ENCODE peak calls at places on chromosomes 6 and 20, in four cellular contexts. One of them, this sample, is unnamed.

GRCh38 chr6:129207832-129208231 is 324.9 kb downstream of the LAMA2 start:
- DNase-seq in AG10803: no peak
- DNase-seq in transverse colon: no peak
- DNase-seq in breast epithelium: no peak
- DNase-seq in this sample: no peak

GRCh38 chr6:56399250-56399671 is 151.9 kb upstream of the COL21A1 start:
- DNase-seq in transverse colon: no peak
- DNase-seq in breast epithelium: no peak
- DNase-seq in AG10803: no peak
- DNase-seq in this sample: no peak

GRCh38 chr20:47691632-47692031 is 93.6 kb downstream of the SULF2 start:
- DNase-seq in AG10803: peak
- DNase-seq in transverse colon: no peak
- DNase-seq in breast epithelium: no peak
- DNase-seq in this sample: peak

GRCh38 chr6:551405-551804 is 105.5 kb downstream of the HUS1B start:
- DNase-seq in transverse colon: no peak
- DNase-seq in AG10803: peak
- DNase-seq in breast epithelium: no peak
- DNase-seq in this sample: peak

GRCh38 chr20:32564921-32565734 is 20.0 kb downstream of the NOL4L start:
- DNase-seq in transverse colon: peak
- DNase-seq in AG10803: no peak
- DNase-seq in breast epithelium: no peak
- DNase-seq in this sample: no peak

GRCh38 chr6:155154158-155154830 is 109.5 kb upstream of the CLDN20 start:
- DNase-seq in AG10803: peak
- DNase-seq in transverse colon: no peak
- DNase-seq in breast epithelium: no peak
- DNase-seq in this sample: peak

GRCh38 chr6:33329058-33329457 is 11.5 kb upstream of the ZBTB22 start:
- DNase-seq in transverse colon: no peak
- DNase-seq in AG10803: no peak
- DNase-seq in breast epithelium: no peak
- DNase-seq in this sample: no peak

GRCh38 chr20:32536861-32537656 is 48.1 kb downstream of the NOL4L start:
- DNase-seq in breast epithelium: no peak
- DNase-seq in transverse colon: peak
- DNase-seq in AG10803: no peak
- DNase-seq in this sample: no peak

GRCh38 chr20:57680131-57680716 is 29.6 kb downstream of the PMEPA1 start:
- DNase-seq in transverse colon: peak
- DNase-seq in AG10803: peak
- DNase-seq in breast epithelium: no peak
- DNase-seq in this sample: no peak

GRCh38 chr6:165961236-165961751 is 206.4 kb downstream of the TBXT start:
- DNase-seq in AG10803: no peak
- DNase-seq in breast epithelium: no peak
- DNase-seq in transverse colon: no peak
- DNase-seq in this sample: no peak

GRCh38 chr6:127516676-127517273 is 2.4 kb downstream of the MTCL3 start:
- DNase-seq in transverse colon: peak
- DNase-seq in AG10803: no peak
- DNase-seq in breast epithelium: no peak
- DNase-seq in this sample: peak

GRCh38 chr20:17854307-17854903 is 114.2 kb downstream of the SNX5 start:
- DNase-seq in AG10803: no peak
- DNase-seq in transverse colon: peak
- DNase-seq in breast epithelium: no peak
- DNase-seq in this sample: peak

GRCh38 chr20:48725589-48725991 is 102.2 kb downstream of the PREX1 start:
- DNase-seq in breast epithelium: no peak
- DNase-seq in transverse colon: no peak
- DNase-seq in AG10803: no peak
- DNase-seq in this sample: peak

GRCh38 chr20:11260611-11261010 is 586.8 kb upstream of the JAG1 start:
- DNase-seq in transverse colon: no peak
- DNase-seq in breast epithelium: no peak
- DNase-seq in AG10803: no peak
- DNase-seq in this sample: peak

GRCh38 chr20:5870462-5871021 is 79.8 kb downstream of the TRMT6 start:
- DNase-seq in AG10803: no peak
- DNase-seq in breast epithelium: no peak
- DNase-seq in transverse colon: no peak
- DNase-seq in this sample: no peak

GRCh38 chr6:27370391-27370790 is 18.2 kb upstream of the ZNF391 start:
- DNase-seq in transverse colon: no peak
- DNase-seq in AG10803: no peak
- DNase-seq in breast epithelium: no peak
- DNase-seq in this sample: no peak

GRCh38 chr6:22043284-22043962 is 253.4 kb downstream of the PRL start:
- DNase-seq in AG10803: no peak
- DNase-seq in breast epithelium: no peak
- DNase-seq in transverse colon: no peak
- DNase-seq in this sample: peak

GRCh38 chr6:105726902-105727655 is 324.2 kb upstream of the PREP start:
- DNase-seq in AG10803: peak
- DNase-seq in transverse colon: no peak
- DNase-seq in breast epithelium: no peak
- DNase-seq in this sample: no peak

GRCh38 chr20:48079028-48079427 is 293.7 kb upstream of the SULF2 start:
- DNase-seq in AG10803: no peak
- DNase-seq in breast epithelium: no peak
- DNase-seq in transverse colon: no peak
- DNase-seq in this sample: no peak

GRCh38 chr20:53881362-53881761 is 189.0 kb downstream of the BCAS1 start:
- DNase-seq in transverse colon: no peak
- DNase-seq in AG10803: no peak
- DNase-seq in breast epithelium: no peak
- DNase-seq in this sample: no peak

GRCh38 chr20:38150595-38151170 is 14.4 kb downstream of the TGM2 start:
- DNase-seq in transverse colon: no peak
- DNase-seq in AG10803: no peak
- DNase-seq in breast epithelium: no peak
- DNase-seq in this sample: no peak

GRCh38 chr20:3808141-3808479 is 12.0 kb downstream of the CDC25B start:
- DNase-seq in AG10803: peak
- DNase-seq in breast epithelium: peak
- DNase-seq in transverse colon: peak
- DNase-seq in this sample: peak

GRCh38 chr20:25286917-25287316 is 39.0 kb downstream of the PYGB start:
- DNase-seq in breast epithelium: peak
- DNase-seq in transverse colon: peak
- DNase-seq in AG10803: no peak
- DNase-seq in this sample: no peak

GRCh38 chr6:88166901-88167624 is 916 bp upstream of the CNR1 start:
- DNase-seq in AG10803: no peak
- DNase-seq in breast epithelium: no peak
- DNase-seq in transverse colon: no peak
- DNase-seq in this sample: no peak

GRCh38 chr6:128515550-128516513 is 4.6 kb downstream of the PTPRK start:
- DNase-seq in transverse colon: no peak
- DNase-seq in breast epithelium: no peak
- DNase-seq in AG10803: peak
- DNase-seq in this sample: peak

GRCh38 chr20:58131111-58131510 is 97.3 kb downstream of the ANKRD60 start:
- DNase-seq in breast epithelium: no peak
- DNase-seq in transverse colon: no peak
- DNase-seq in AG10803: peak
- DNase-seq in this sample: peak

GRCh38 chr6:116512709-116513108 is 1.3 kb downstream of the CALHM5 start:
- DNase-seq in breast epithelium: no peak
- DNase-seq in AG10803: no peak
- DNase-seq in transverse colon: no peak
- DNase-seq in this sample: no peak

GRCh38 chr6:7726416-7727149 is 684 bp downstream of the BMP6 start:
- DNase-seq in breast epithelium: no peak
- DNase-seq in transverse colon: no peak
- DNase-seq in AG10803: no peak
- DNase-seq in this sample: peak

GRCh38 chr20:25573288-25574251 is 11.8 kb downstream of the NINL start:
- DNase-seq in AG10803: peak
- DNase-seq in transverse colon: no peak
- DNase-seq in breast epithelium: no peak
- DNase-seq in this sample: no peak

GRCh38 chr20:63520594-63520938 is at the start of gene PPDPF:
- DNase-seq in AG10803: peak
- DNase-seq in breast epithelium: peak
- DNase-seq in transverse colon: peak
- DNase-seq in this sample: peak

GRCh38 chr20:62133864-62134263 is 9.3 kb downstream of the PSMA7 start:
- DNase-seq in AG10803: no peak
- DNase-seq in breast epithelium: no peak
- DNase-seq in transverse colon: no peak
- DNase-seq in this sample: no peak
- TF ChIP-seq CTCF in AG10803: peak
- TF ChIP-seq CTCF in breast epithelium: no peak
- TF ChIP-seq CTCF in transverse colon: no peak
- TF ChIP-seq CTCF in this sample: peak

DNA sequence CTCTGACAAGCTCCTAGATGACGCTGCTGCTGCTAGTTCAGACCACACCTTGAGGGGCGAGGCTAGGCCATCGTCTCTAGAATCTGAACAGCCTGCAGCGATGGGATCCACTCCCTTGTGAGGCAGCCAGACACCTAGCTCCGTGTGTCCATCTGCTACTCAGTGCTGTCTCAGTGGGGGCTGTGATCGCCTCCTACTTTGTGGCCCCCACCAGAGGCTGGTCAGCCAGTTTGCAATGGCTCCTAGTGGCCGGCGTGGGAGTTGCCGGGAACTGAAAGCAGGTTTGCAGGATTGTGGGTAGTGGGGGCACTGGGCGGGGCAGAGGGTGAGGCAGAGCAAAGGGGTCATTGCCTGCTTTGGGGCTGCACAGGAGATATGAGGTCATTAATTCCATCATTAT is 2.8 kb downstream of the CCN5 start:
- DNase-seq in transverse colon: no peak
- DNase-seq in AG10803: no peak
- DNase-seq in breast epithelium: no peak
- DNase-seq in this sample: no peak
- TF ChIP-seq CTCF in transverse colon: peak
- TF ChIP-seq CTCF in AG10803: peak
- TF ChIP-seq CTCF in breast epithelium: no peak
- TF ChIP-seq CTCF in this sample: peak

DNA sequence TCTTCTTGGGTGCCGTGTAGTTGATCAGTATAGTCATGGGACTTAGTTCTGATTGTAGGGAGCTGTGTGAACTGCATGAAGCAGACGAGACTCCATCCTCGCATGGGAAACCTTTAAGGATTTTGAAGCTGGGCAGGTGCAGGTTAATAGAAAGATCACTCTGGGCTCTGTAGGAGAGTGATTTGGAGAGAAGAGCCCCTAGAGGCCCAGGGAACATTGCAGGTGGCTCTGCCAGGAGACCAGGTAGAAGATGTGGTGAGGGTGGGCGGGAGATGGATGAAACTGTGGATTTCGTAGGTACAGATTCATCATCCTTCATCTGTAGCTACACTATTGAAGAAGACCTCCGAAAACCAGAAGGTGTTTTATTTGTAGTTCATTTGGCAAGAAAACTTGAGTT is 53.3 kb downstream of the UTRN start:
- DNase-seq in breast epithelium: no peak
- DNase-seq in AG10803: no peak
- DNase-seq in transverse colon: no peak
- DNase-seq in this sample: no peak
- TF ChIP-seq CTCF in breast epithelium: no peak
- TF ChIP-seq CTCF in AG10803: no peak
- TF ChIP-seq CTCF in transverse colon: no peak
- TF ChIP-seq CTCF in this sample: no peak

DNA sequence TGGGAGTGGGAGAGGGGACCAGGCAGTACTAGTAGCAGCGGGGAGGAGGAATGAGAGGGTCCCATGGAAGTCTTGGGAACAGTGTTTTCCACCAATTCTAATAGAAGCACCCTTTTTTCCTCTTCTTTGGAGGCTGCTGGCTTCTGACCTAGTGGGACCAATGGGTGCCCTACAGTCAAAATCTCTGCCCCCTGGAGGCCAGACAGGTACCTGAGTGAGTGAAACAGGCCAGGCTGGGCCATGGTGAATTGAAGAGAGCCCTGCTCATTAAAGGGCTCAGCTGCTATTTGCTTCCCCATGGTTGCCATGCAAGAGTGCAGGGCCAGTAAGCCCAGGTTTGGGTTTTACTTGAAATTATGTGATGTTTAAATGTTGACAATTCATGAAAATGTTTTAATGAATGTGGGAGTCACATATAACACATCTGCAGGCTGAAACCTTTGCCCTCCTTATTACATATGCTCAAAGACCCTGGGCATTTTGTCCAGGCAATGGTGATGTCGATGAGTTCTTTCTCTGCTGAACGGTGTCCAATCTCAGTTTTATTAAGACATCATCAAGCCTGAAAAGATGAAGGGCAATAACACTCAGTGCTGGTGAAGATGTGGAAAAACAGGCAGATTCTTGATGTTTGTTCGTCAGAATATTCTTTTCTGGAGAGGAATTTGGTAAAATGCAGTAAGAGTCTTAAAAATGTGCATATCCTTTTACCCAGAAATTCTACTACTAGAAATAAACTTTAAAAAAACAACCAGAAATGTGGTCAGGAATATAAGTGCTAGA is 42.3 kb upstream of the OCSTAMP start:
- DNase-seq in transverse colon: no peak
- DNase-seq in AG10803: no peak
- DNase-seq in breast epithelium: no peak
- DNase-seq in this sample: no peak
- TF ChIP-seq CTCF in transverse colon: no peak
- TF ChIP-seq CTCF in AG10803: peak
- TF ChIP-seq CTCF in breast epithelium: no peak
- TF ChIP-seq CTCF in this sample: no peak

DNA sequence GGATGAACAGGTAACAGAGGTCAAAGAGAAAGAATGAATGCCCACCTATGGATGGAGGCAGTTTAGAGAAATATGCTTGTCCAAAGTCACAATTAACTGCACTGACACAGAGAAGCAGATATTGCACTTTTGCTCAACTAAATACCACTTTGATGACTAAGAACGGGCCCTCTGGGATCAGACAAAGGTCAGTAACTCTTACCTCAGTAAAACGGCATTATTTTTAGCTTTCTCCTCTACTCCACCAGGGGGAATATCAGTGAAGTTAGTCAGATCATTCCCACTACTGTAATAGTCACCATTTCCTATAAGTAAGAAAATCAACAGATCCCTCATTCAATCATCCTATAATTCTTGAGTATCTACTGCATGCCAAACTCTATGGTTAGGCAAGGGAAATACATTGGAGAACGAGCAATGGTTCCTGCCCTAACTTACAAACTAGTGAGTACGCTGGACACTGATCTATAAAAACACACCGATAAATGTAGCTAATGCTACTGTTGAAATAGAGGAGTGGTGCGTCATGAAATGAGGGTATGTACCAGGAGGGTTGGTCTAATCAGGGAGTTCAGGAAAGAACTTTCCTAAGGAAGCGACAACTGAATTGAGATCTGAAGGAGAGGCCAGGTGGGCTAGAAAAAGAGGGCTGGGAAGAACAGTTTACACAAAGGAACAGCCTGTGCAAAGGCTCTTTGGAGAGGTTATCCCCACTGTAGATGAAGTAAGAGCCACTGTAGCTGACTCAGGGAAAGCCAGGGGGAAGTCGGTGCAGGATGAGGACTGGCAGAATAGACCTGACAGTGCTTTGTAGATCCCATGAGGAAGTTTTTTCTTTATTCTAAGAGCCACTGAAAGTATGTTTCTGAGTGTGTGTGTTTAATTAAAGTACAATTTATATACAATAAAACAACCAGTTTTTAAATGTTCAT is 9.2 kb downstream of the ECI2 start:
- DNase-seq in breast epithelium: no peak
- DNase-seq in transverse colon: no peak
- DNase-seq in AG10803: peak
- DNase-seq in this sample: peak
- TF ChIP-seq CTCF in breast epithelium: no peak
- TF ChIP-seq CTCF in transverse colon: no peak
- TF ChIP-seq CTCF in AG10803: peak
- TF ChIP-seq CTCF in this sample: peak

This sample was measured in cardiac fibroblast.